ENCODE peak calls at places on chromosomes 12 and 14, in four cellular contexts. X is H1, O is mesenchymal stem cell, K is neuronal stem cell. H is an unnamed sample.

GRCh38 chr12:120367924-120368788 is 808 bp downstream of the MSI1 start:
- DNase-seq in X (no peak), O (no peak), K (no peak), H (no peak)

GRCh38 chr12:115623764-115624334 is 653.6 kb downstream of the MED13L start:
- DNase-seq in K (peak), X (no peak), O (peak), H (no peak)

GRCh38 chr14:26286806-26287205 is 311.0 kb downstream of the NOVA1 start:
- DNase-seq in K (no peak), O (peak), X (no peak), H (no peak)

GRCh38 chr12:39919790-39920189 is 186.1 kb downstream of the SLC2A13 start:
- DNase-seq in O (no peak), K (no peak), X (no peak), H (no peak)

GRCh38 chr12:39490500-39491276 is 47.8 kb upstream of the KIF21A start:
- DNase-seq in X (no peak), K (no peak), O (no peak), H (no peak)

GRCh38 chr14:70257526-70257925 is 68.8 kb upstream of the SLC8A3 start:
- DNase-seq in O (no peak), X (peak), K (no peak), H (peak)

GRCh38 chr12:24380122-24380521 is 430.7 kb upstream of the SOX5 start:
- DNase-seq in K (peak), O (no peak), X (no peak), H (peak)

GRCh38 chr12:10154145-10154496 is 17.8 kb downstream of the OLR1 start:
- DNase-seq in X (no peak), K (no peak), O (no peak), H (no peak)

GRCh38 chr14:79016828-79017505 is 846.8 kb downstream of the NRXN3 start:
- DNase-seq in O (peak), X (no peak), K (no peak), H (no peak)

GRCh38 chr14:35122696-35123387 is 490 bp downstream of the PRORP start:
- DNase-seq in X (no peak), K (no peak), O (peak), H (peak)

GRCh38 chr14:103597623-103598372 is 31.2 kb upstream of the KLC1 start:
- DNase-seq in X (no peak), K (no peak), O (peak), H (peak)

GRCh38 chr14:68111733-68112270 is 292.2 kb downstream of the RAD51B start:
- DNase-seq in X (no peak), O (no peak), K (no peak), H (no peak)

GRCh38 chr12:109770861-109771670 is 57.4 kb downstream of the FAM222A start:
- DNase-seq in K (no peak), O (no peak), X (no peak), H (no peak)

GRCh38 chr14:104224516-104225281 is 86.3 kb downstream of the KIF26A start:
- DNase-seq in K (no peak), X (no peak), O (peak), H (no peak)

GRCh38 chr12:122082621-122083356 is 4.2 kb downstream of the MLXIP start:
- DNase-seq in O (no peak), K (no peak), X (no peak), H (peak)

GRCh38 chr12:46524778-46525177 is 152.2 kb upstream of the SLC38A2 start:
- DNase-seq in X (no peak), K (no peak), O (peak), H (no peak)

GRCh38 chr14:69648480-69649414 is 37.4 kb downstream of the SUSD6 start:
- DNase-seq in X (no peak), K (no peak), O (peak), H (no peak)

GRCh38 chr14:94355191-94355794 is 32.2 kb upstream of the SERPINA6 start:
- DNase-seq in K (peak), X (peak), O (no peak), H (peak)

GRCh38 chr12:94289551-94290312 is 141.4 kb downstream of the PLXNC1 start:
- DNase-seq in O (peak), X (no peak), K (no peak), H (peak)

GRCh38 chr12:16587514-16587913 is 18.4 kb downstream of the LMO3 start:
- DNase-seq in K (no peak), O (no peak), X (no peak), H (no peak)

GRCh38 chr14:95025218-95025617 is 132.1 kb downstream of the DICER1 start:
- DNase-seq in O (no peak), X (no peak), K (no peak), H (peak)

GRCh38 chr14:90907178-90907577 is 90.9 kb upstream of the TTC7B start:
- DNase-seq in X (no peak), K (no peak), O (no peak), H (no peak)

GRCh38 chr14:28763914-28764848 is 2.4 kb upstream of the FOXG1 start:
- DNase-seq in X (no peak), K (no peak), O (no peak), H (no peak)

GRCh38 chr12:103421402-103421801 is 74.4 kb downstream of the C12orf42 start:
- DNase-seq in O (no peak), X (no peak), K (no peak), H (no peak)

GRCh38 chr12:48717252-48717695 is 767 bp upstream of the CCNT1 start:
- DNase-seq in O (peak), K (peak), X (no peak), H (no peak)

GRCh38 chr12:100493371-100494012 is 19.8 kb downstream of the NR1H4 start:
- DNase-seq in X (no peak), K (no peak), O (no peak), H (no peak)

GRCh38 chr12:107320929-107321618 is 227.7 kb upstream of the CRY1 start:
- DNase-seq in X (no peak), O (no peak), K (no peak), H (no peak)

GRCh38 chr14:51304428-51304827 is 64.4 kb downstream of the TMX1 start:
- DNase-seq in X (no peak), O (peak), K (no peak), H (no peak)

GRCh38 chr12:49489720-49490119 is 49.1 kb upstream of the KCNH3 start:
- DNase-seq in X (no peak), K (no peak), O (peak), H (peak)

GRCh38 chr14:80567905-80568512 is 356.7 kb upstream of the DIO2 start:
- DNase-seq in O (peak), X (no peak), K (no peak), H (peak)

GRCh38 chr14:70808023-70808401 is 1.3 kb downstream of the MAP3K9 start:
- DNase-seq in O (no peak), X (no peak), K (no peak), H (no peak)

GRCh38 chr14:29007990-29008389 is 241.4 kb downstream of the FOXG1 start:
- DNase-seq in K (no peak), O (no peak), X (no peak), H (no peak)

DNA sequence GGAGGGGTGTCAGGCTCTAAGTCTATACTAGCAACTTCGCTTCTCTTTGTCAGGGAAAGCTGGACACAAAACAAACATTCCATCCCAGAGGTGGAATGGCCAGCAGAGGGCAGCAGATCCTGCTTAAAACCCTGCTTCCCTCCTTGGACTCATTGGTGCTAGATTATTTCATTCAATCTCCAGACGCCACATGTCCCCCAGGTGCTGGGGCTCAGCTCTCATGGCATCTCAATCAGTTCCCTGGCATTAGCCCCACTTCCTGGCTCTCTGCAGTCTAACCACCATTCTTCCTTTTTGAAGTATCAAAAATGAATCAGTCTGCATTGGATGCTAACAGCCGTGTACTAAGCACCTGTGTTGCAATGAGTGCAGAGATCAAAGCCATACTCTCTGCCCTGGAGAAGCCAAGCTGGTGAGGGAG is 8.1 kb upstream of the PPP1R1A start:
- DNase-seq in K (peak), O (peak), X (peak), H (peak)
- H3K4me3 ChIP-seq in K (no peak), O (no peak), X (no peak), H (no peak)

GRCh38 chr12:118534003-118534402 is 157.6 kb downstream of the SUDS3 start:
- DNase-seq in K (no peak), X (no peak), O (no peak), H (no peak)

GRCh38 chr12:118541071-118541470 is 164.7 kb downstream of the SUDS3 start:
- DNase-seq in O (no peak), X (no peak), K (no peak), H (no peak)

GRCh38 chr12:118537481-118537917 is 161.1 kb downstream of the SUDS3 start:
- DNase-seq in K (no peak), X (no peak), O (no peak), H (no peak)

GRCh38 chr12:118541945-118542344 is 165.6 kb downstream of the SUDS3 start:
- DNase-seq in O (no peak), X (no peak), K (no peak), H (no peak)

DNA sequence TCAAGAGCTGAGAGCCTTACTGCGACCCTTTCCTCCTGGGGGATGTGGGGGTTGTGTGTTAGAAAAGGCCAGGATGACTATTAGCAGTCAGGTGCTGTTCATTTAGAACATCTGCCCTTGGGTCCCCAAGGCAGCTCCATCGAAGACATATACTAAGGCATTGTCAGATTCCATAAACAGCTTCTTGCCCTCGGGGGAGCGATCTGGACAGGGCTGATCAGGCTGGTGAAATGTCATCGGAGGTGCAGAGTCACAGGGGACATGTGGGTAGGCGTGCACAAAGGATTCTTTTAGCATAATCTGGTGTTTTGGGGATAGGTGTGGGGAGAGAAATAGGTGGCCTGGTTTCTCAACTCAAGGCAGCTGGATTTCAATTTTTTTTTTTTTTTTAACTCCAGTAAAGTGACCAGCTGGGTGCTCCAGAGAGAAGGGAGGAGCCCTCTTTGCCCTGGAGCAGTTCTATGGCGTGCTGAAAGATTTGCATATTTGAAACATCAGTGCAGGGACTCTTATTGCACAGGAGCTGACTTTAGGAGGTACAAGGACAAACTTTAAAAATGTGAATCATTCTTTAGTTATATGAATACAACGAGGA is 160.0 kb downstream of the SUDS3 start:
- DNase-seq in X (no peak), K (no peak), O (no peak), H (peak)
- H2BK12ac ChIP-seq in X (peak), K (no peak), O (no peak), H (no peak)

DNA sequence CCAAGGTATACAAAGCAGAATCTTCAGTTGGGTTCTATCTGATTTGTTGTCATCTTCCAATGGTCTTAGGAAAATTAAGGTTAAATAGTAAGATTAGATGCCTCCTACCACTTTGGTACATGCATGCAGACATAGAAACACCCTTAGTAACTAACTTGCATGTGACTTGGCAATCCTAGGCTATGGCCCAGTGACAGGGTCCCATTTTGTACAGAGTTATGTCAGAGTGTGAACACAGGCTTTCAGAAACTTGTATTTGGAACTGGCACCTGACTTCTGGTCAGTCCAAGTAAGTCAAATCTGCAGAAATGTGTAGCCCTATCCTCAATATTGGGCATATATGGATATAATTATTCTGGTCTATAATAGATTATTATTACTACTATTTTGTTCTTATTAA is 53.1 kb downstream of the DAD1 start:
- DNase-seq in O (no peak), X (no peak), K (no peak), H (no peak)
- H3K14ac ChIP-seq in O (no peak), X (no peak), K (no peak), H (no peak)

GRCh38 chr14:74610199-74610865 is 1.7 kb downstream of the LTBP2 start:
- DNase-seq in K (no peak), X (no peak), O (no peak), H (no peak)

GRCh38 chr14:74611672-74612345 is at the start of gene LTBP2:
- DNase-seq in K (no peak), X (no peak), O (no peak), H (peak)

GRCh38 chr14:74608959-74609611 is 3.0 kb downstream of the LTBP2 start:
- DNase-seq in O (peak), K (peak), X (peak), H (peak)

GRCh38 chr14:74610866-74611671 is 968 bp downstream of the LTBP2 start:
- DNase-seq in K (no peak), X (no peak), O (no peak), H (no peak)

DNA sequence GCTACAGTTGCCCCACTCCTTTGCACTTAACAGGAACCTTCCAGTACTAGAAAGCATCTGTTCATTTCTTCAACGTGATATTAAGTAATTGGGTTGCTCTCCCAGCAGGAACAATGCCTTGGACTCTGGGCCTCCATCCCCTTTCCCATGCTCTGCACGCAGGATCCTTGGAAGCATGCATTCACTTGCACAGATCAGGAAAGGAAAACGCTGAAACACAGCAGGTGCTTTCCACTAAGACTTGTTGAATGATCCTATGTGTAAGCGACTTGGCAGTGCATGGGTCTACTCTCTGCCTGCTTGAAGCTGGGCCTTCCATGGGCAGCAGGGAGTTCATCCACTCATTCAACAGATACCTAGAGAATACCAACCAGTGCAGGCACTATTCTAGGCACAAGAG is 2.3 kb downstream of the LTBP2 start:
- DNase-seq in K (no peak), X (no peak), O (no peak), H (no peak)
- H3K4me3 ChIP-seq in K (no peak), X (no peak), O (no peak), H (no peak)

DNA sequence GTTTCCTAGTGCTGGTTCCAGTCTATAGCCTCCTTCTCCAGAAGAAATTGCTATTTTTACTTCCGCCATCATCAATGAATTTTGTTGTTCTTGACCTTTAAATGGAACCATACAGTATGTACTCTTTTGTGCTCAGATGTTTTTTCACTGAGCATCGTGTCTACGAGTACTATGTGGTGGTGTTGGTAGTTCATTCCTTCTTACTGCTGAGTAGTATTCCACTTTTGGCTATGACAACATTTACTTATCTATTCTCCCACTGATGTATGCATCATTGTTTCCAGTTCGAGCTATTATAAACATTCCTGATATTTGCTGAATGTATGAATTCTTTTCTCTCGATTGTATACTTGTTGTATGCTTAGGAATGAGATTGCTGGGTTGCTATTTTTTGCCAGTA is 28.6 kb downstream of the SLC2A14 start:
- DNase-seq in O (peak), K (no peak), X (no peak), H (peak)
- H2BK12ac ChIP-seq in O (no peak), K (no peak), X (no peak), H (no peak)

GRCh38 chr14:60722163-60722835 is 1.9 kb downstream of the SIX4 start:
- DNase-seq in O (peak), X (no peak), K (peak), H (peak)

GRCh38 chr14:60721331-60722162 is 2.6 kb downstream of the SIX4 start:
- DNase-seq in K (peak), X (no peak), O (peak), H (peak)

GRCh38 chr14:60722836-60723217 is 1.3 kb downstream of the SIX4 start:
- DNase-seq in O (no peak), K (peak), X (no peak), H (no peak)

GRCh38 chr14:60720391-60720790 is 3.8 kb downstream of the SIX4 start:
- DNase-seq in K (no peak), X (no peak), O (no peak), H (no peak)

GRCh38 chr14:60720962-60721330 is 3.2 kb downstream of the SIX4 start:
- DNase-seq in K (no peak), X (no peak), O (no peak), H (no peak)
- H3K14ac ChIP-seq in K (no peak), X (no peak), O (no peak), H (no peak)

DNA sequence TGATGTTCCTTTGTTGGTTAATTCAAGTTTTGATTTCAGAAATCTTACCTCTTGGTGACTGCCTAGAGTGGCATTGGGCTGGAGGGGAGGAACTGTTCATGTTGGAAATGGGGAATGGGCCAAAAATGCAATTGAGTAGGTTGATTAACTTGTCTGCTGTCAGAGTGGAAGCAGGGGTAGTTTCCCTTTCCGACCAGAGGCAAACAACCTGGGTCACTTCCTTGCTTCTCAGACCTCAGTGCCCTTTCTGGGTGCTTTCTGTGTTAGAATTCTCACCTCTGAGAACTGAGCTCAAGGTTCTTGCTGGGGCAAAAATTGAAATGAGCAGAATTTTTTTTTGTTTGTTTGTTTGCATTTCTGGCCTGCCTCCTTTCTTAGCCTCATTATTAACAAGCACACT is 2.3 kb upstream of the M6PR start:
- DNase-seq in X (no peak), O (no peak), K (no peak), H (no peak)
- H3K4me3 ChIP-seq in X (no peak), O (no peak), K (peak), H (no peak)

GRCh38 chr12:6763380-6763779 is 2.8 kb upstream of the PTMS start:
- DNase-seq in X (no peak), K (no peak), O (no peak), H (no peak)
- H2BK12ac ChIP-seq in X (peak), K (peak), O (peak), H (peak)

GRCh38 chr12:124510301-124510970 is 57.0 kb downstream of the NCOR2 start:
- DNase-seq in X (no peak), O (no peak), K (no peak), H (no peak)
- H3K14ac ChIP-seq in X (no peak), O (no peak), K (peak), H (peak)

GRCh38 chr12:4859478-4860210 is 50.1 kb upstream of the KCNA1 start:
- DNase-seq in O (peak), K (no peak), X (no peak), H (no peak)

GRCh38 chr12:4856556-4856955 is 53.1 kb upstream of the KCNA1 start:
- DNase-seq in K (no peak), X (no peak), O (no peak), H (no peak)

GRCh38 chr12:4857472-4858291 is 52.0 kb upstream of the KCNA1 start:
- DNase-seq in X (peak), O (peak), K (peak), H (peak)

GRCh38 chr12:4855121-4855924 is 54.4 kb upstream of the KCNA1 start:
- DNase-seq in O (peak), K (peak), X (peak), H (peak)

GRCh38 chr12:4858385-4858784 is 51.3 kb upstream of the KCNA1 start:
- DNase-seq in K (peak), X (no peak), O (no peak), H (peak)
- H3K4me3 ChIP-seq in K (no peak), X (no peak), O (no peak), H (no peak)

H was measured in trophoblast cell.